ENCODE peak calls at places on chromosomes 4 and X, in seven cellular contexts. A, H, T, E, C, J and L are unnamed samples.
A peak's percentile ranks its signal among the peaks of the same experiment; 100 is the strongest.

GRCh38 chr4:186554485-186554884 is 882 bp downstream of the MTNR1A start:
- DNase-seq in E (no peak), T (no peak), J (no peak), C (peak; percentile 42), A (peak; percentile 37), H (peak; percentile 14), L (peak; percentile 44)

GRCh38 chr4:120718979-120719566 is 203.5 kb downstream of the PRDM5 start:
- DNase-seq in E (no peak), H (peak; percentile 3), J (no peak), C (peak; percentile 1), T (peak; percentile 34), A (peak; percentile 16), L (peak; percentile 56)

GRCh38 chrX:30659421-30659820 is 6.2 kb downstream of the GK start:
- DNase-seq in C (peak; percentile 50), T (no peak), J (no peak), A (no peak), H (no peak), E (no peak), L (no peak)

GRCh38 chr4:138677212-138677611 is 338.4 kb upstream of the NOCT start:
- DNase-seq in T (no peak), C (no peak), J (no peak), A (no peak), E (no peak), H (peak; percentile 2), L (no peak)

GRCh38 chr4:173095022-173095421 is 73.6 kb upstream of the GALNT7 start:
- DNase-seq in E (no peak), J (no peak), C (no peak), H (no peak), A (no peak), T (no peak), L (no peak)

GRCh38 chr4:181475781-181476180 is 767.4 kb upstream of the TENM3 start:
- DNase-seq in C (no peak), J (no peak), T (no peak), H (no peak), E (peak; percentile 49), A (no peak), L (no peak)

GRCh38 chrX:20397587-20397986 is 130.9 kb upstream of the RPS6KA3 start:
- DNase-seq in H (peak; percentile 73), A (no peak), E (no peak), T (no peak), C (no peak), J (no peak), L (no peak)

GRCh38 chr4:5206391-5206790 is 155.1 kb downstream of the STK32B start:
- DNase-seq in A (peak; percentile 49), E (no peak), T (no peak), H (no peak), J (no peak), C (peak; percentile 2), L (no peak)

GRCh38 chr4:81152839-81153713 is 61.9 kb downstream of the PRKG2 start:
- DNase-seq in E (no peak), C (no peak), A (no peak), T (no peak), H (no peak), J (no peak), L (no peak)

GRCh38 chr4:11614426-11614825 is 185.7 kb upstream of the HS3ST1 start:
- DNase-seq in C (no peak), J (no peak), T (no peak), A (peak; percentile 90), E (no peak), H (no peak), L (peak; percentile 12)

GRCh38 chr4:165600959-165601674 is 222.3 kb downstream of the CPE start:
- DNase-seq in A (no peak), T (no peak), C (no peak), J (no peak), E (no peak), H (no peak), L (no peak)

GRCh38 chrX:68588653-68589371 is 58.7 kb upstream of the STARD8 start:
- DNase-seq in A (no peak), C (peak; percentile 71), J (no peak), E (no peak), T (no peak), H (no peak), L (no peak)

GRCh38 chr4:25861422-25861926 is 1.3 kb downstream of the SEL1L3 start:
- DNase-seq in A (no peak), C (peak; percentile 40), E (no peak), H (no peak), T (no peak), J (no peak), L (no peak)

GRCh38 chr4:25862411-25863346 is at the start of gene SEL1L3:
- DNase-seq in A (no peak), J (no peak), E (peak; percentile 74), H (no peak), C (peak; percentile 70), T (peak; percentile 84), L (peak; percentile 12)

GRCh38 chr4:25863906-25864418 is 1.2 kb upstream of the SEL1L3 start:
- DNase-seq in T (no peak), J (no peak), H (no peak), A (no peak), E (peak; percentile 67), C (no peak), L (no peak)

GRCh38 chr4:25861951-25862410 is 807 bp downstream of the SEL1L3 start:
- DNase-seq in A (no peak), H (no peak), J (no peak), T (no peak), C (peak; percentile 59), E (peak; percentile 57), L (peak; percentile 26)

DNA sequence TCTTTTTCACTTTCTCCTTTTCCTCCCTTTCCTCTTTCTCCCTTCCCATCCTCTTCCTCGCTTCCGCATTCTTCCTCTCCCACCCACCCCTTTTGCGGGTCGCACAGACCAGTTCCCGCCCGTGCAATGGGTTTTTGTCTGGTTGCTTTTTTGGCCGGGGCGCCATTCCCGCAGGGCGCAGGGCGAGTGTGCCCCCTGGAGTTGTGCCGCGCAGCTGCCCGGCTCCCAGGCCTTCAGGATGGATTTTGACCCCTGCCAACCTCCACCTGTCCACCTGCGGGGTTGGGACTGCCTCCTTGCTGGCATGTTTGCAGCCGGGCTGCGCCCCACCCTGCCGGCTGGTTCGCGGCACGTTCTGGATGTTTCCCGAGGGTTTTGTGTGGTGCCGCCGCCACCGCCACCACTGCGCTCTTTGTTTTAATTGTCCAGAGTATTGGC is 578 bp upstream of the SEL1L3 start:
- DNase-seq in J (no peak), A (no peak), E (peak; percentile 82), T (peak; percentile 57), C (no peak), H (no peak), L (no peak)
- TF ChIP-seq JUND in J (no peak), A (no peak), E (no peak), T (no peak), C (no peak), H (no peak), L (no peak)

DNA sequence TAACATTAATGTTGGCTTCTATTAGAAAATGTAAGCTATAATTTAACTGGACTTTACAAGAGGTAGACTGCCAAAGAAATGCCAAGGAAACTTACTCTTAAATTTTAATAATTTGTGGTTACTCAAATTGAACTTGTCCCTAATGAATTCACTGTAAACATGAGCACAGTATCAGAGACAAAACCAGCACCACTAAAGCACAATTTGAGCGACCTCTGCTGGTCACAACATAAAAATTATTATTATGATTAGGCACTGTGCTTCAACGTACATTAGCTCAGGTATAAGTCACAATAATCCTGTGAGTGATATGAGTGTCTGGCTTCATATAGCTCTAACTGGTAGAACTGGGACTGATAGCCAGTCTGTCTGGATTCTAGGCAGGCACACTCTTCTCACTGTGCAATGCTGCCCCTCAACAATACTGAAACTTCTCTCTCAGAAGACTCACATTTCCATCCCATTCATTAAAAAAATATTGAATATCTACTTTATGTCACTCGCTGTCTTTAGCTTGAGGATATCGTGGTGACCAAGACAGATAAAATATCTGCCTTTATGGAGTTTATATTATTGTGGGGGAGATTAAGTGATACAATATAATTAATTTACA is 8.0 kb downstream of the NUDT6 start:
- DNase-seq in J (peak; percentile 8), T (peak; percentile 35), H (peak; percentile 43), A (no peak), C (peak; percentile 35), E (no peak), L (peak; percentile 65)
- TF ChIP-seq JUND in J (no peak), T (no peak), H (no peak), A (no peak), C (no peak), E (no peak), L (no peak)

GRCh38 chr4:54276633-54277426 is 47.7 kb downstream of the PDGFRA start:
- DNase-seq in J (no peak), C (no peak), H (no peak), T (no peak), E (peak; percentile 54), A (no peak), L (no peak)

GRCh38 chr4:54281060-54281781 is 52.1 kb downstream of the PDGFRA start:
- DNase-seq in A (no peak), C (no peak), T (no peak), J (no peak), E (no peak), H (no peak), L (no peak)

GRCh38 chr4:54274786-54275503 is 45.9 kb downstream of the PDGFRA start:
- DNase-seq in T (no peak), C (no peak), H (no peak), E (no peak), A (no peak), J (no peak), L (no peak)

GRCh38 chr4:54274264-54274663 is 45.2 kb downstream of the PDGFRA start:
- DNase-seq in T (no peak), H (no peak), E (no peak), A (no peak), J (no peak), C (no peak), L (no peak)

DNA sequence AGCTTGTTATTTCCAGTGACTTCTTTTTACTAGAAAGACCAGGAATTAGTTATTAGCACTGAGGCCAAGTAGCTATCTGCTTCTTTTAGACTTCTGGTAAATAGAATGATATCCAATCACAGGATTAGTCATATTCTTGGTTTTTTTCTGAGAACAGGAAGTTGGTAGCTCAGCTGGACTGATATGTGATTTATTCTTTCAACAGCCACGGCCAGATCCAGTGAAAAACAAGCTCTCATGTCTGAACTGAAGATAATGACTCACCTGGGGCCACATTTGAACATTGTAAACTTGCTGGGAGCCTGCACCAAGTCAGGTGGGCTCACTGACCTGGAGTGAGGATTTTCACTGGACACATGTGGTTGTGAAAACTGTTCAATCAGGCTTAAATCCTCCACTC is 48.6 kb downstream of the PDGFRA start:
- DNase-seq in H (no peak), T (no peak), C (no peak), E (no peak), J (peak; percentile 9), A (no peak), L (no peak)
- TF ChIP-seq JUND in H (no peak), T (peak; percentile 76), C (no peak), E (no peak), J (no peak), A (no peak), L (no peak)

GRCh38 chr4:72846280-72847111 is 223.0 kb downstream of the COX18 start:
- DNase-seq in A (no peak), E (peak; percentile 67), T (no peak), H (peak; percentile 17), J (no peak), C (peak; percentile 84), L (peak; percentile 76)

GRCh38 chr4:72842323-72842722 is 227.2 kb downstream of the COX18 start:
- DNase-seq in H (no peak), T (no peak), E (no peak), C (no peak), A (no peak), J (no peak), L (no peak)

DNA sequence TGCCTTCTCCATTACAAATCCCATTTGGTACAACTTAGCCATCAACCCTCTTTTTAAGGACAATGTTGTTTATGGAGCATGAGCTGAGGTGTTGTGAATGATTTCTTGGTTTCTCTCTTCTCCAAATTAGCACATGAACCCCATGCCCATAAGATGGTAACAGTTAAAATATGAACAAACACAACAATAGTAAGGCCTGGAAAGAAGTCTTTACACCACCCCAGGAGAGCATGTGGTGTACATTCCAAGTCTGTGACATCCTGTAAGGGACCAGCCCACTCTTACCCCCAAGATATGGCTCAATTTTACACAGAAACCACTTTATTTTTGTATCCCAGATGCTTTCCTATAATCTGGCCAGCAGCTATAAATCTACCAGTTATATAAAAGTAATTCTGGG is 226.1 kb downstream of the COX18 start:
- DNase-seq in H (no peak), E (no peak), A (no peak), C (no peak), T (no peak), J (no peak), L (no peak)
- TF ChIP-seq JUND in H (no peak), E (no peak), A (no peak), C (no peak), T (no peak), J (no peak), L (no peak)